ENCODE peak calls at places on chromosomes 6 and 20, in six cellular contexts. L is NCI-H2171; E is sciatic nerve; F is NT2/D1; T is nucleus accumbens; B is activated T-cell treated with anti-CD3 and anti-CD28 coated beads, Interleukin-2, amount 50 U/mL, for 1 hour. N is an unnamed sample.

GRCh38 chr20:52031574-52032303 is 159.8 kb downstream of the ZFP64 start:
- DNase-seq in E (no peak), L (no peak), F (no peak), B (no peak), T (no peak), N (no peak)

GRCh38 chr6:21438237-21438985 is 155.1 kb upstream of the SOX4 start:
- DNase-seq in E (no peak), B (no peak), T (no peak), F (no peak), L (peak), N (no peak)

GRCh38 chr20:2521369-2522305 is 12.9 kb upstream of the ZNF343 start:
- DNase-seq in E (no peak), L (no peak), B (peak), T (no peak), F (peak), N (no peak)

GRCh38 chr6:46736913-46737312 is 1.7 kb upstream of the PLA2G7 start:
- DNase-seq in B (no peak), E (no peak), L (no peak), T (no peak), F (no peak), N (no peak)

GRCh38 chr20:21522479-21523397 is 8.9 kb upstream of the NKX2-2 start:
- DNase-seq in L (peak), T (peak), F (no peak), B (no peak), E (no peak), N (no peak)

GRCh38 chr20:17735959-17736621 is 36.3 kb downstream of the BANF2 start:
- DNase-seq in T (no peak), L (no peak), E (no peak), F (no peak), B (no peak), N (no peak)

GRCh38 chr6:108446629-108447150 is 114.0 kb upstream of the FOXO3 start:
- DNase-seq in T (no peak), E (no peak), B (no peak), F (no peak), L (no peak), N (no peak)

GRCh38 chr20:50286174-50286511 is 95.5 kb downstream of the CEBPB start:
- DNase-seq in F (no peak), L (no peak), T (no peak), B (no peak), E (no peak), N (no peak)

GRCh38 chr6:81606965-81607381 is 145.5 kb downstream of the TENT5A start:
- DNase-seq in E (no peak), B (no peak), T (no peak), L (no peak), F (no peak), N (no peak)

GRCh38 chr6:44896701-44897100 is 431.4 kb upstream of the RUNX2 start:
- DNase-seq in B (no peak), T (no peak), E (no peak), F (no peak), L (no peak), N (no peak)

GRCh38 chr6:116244284-116244683 is 9.6 kb downstream of the TSPYL4 start:
- DNase-seq in T (no peak), E (no peak), F (no peak), L (no peak), B (no peak), N (no peak)

GRCh38 chr6:98547634-98548033 is 286.7 kb upstream of the POU3F2 start:
- DNase-seq in B (no peak), L (no peak), E (no peak), T (no peak), F (no peak), N (no peak)